ENCODE peak calls at places on chromosome 22, in six cellular contexts. O, W, U, E, Y and C are unnamed samples.

GRCh38 chr22:50691521-50691920 is 18.9 kb downstream of the SHANK3 start:
- DNase-seq in U (no peak), Y (peak; percentile 23), E (peak; percentile 65), W (peak; percentile 27), O (no peak), C (peak; percentile 49)

GRCh38 chr22:25362215-25362882 is 142.9 kb downstream of the CRYBB2 start:
- DNase-seq in U (peak; percentile 59), O (peak; percentile 71), W (peak; percentile 77), Y (peak; percentile 73), E (peak; percentile 97), C (peak; percentile 78)

GRCh38 chr22:41524283-41524682 is 20.0 kb downstream of the POLR3H start:
- DNase-seq in W (no peak), E (no peak), Y (peak; percentile 59), O (peak; percentile 92), U (no peak), C (no peak)

GRCh38 chr22:26846645-26847044 is 189.3 kb downstream of the MIAT start:
- DNase-seq in W (no peak), Y (no peak), O (no peak), E (no peak), U (no peak), C (no peak)

GRCh38 chr22:44229809-44230208 is 49.1 kb downstream of the PARVG start:
- DNase-seq in Y (no peak), U (no peak), W (no peak), O (no peak), E (no peak), C (no peak)

GRCh38 chr22:50581031-50581949 is 1.4 kb downstream of the CHKB start:
- DNase-seq in U (no peak), E (no peak), O (no peak), W (no peak), Y (no peak), C (no peak)

GRCh38 chr22:42773161-42773560 is 52.5 kb upstream of the A4GALT start:
- DNase-seq in O (no peak), U (no peak), Y (no peak), E (no peak), W (no peak), C (no peak)

GRCh38 chr22:24289781-24290181 is 19.1 kb downstream of the SPECC1L start:
- DNase-seq in E (no peak), O (no peak), U (no peak), Y (no peak), W (no peak), C (no peak)

GRCh38 chr22:20109411-20110358 is 6.2 kb upstream of the RANBP1 start:
- DNase-seq in E (no peak), U (no peak), O (no peak), W (no peak), Y (no peak), C (no peak)

GRCh38 chr22:33650244-33650643 is 270.0 kb downstream of the LARGE1 start:
- DNase-seq in W (no peak), Y (no peak), U (no peak), O (no peak), E (no peak), C (no peak)

GRCh38 chr22:34055525-34056200 is 135.4 kb upstream of the LARGE1 start:
- DNase-seq in O (peak; percentile 28), Y (no peak), E (peak; percentile 86), W (no peak), U (no peak), C (peak; percentile 61)

GRCh38 chr22:44297662-44298061 is 15.1 kb downstream of the SHISAL1 start:
- DNase-seq in U (no peak), Y (no peak), O (no peak), W (no peak), E (no peak), C (no peak)

GRCh38 chr22:23383491-23384450 is 196.3 kb downstream of the IGLL1 start:
- DNase-seq in E (peak; percentile 54), U (no peak), O (peak; percentile 65), Y (no peak), W (no peak), C (no peak)

GRCh38 chr22:24067587-24068376 is 56.7 kb downstream of the CABIN1 start:
- DNase-seq in Y (peak; percentile 53), E (no peak), W (no peak), U (no peak), O (peak; percentile 50), C (no peak)

GRCh38 chr22:42116848-42117424 is 13.7 kb downstream of the CYP2D6 start:
- DNase-seq in Y (peak; percentile 40), W (no peak), O (no peak), U (no peak), E (peak; percentile 64), C (no peak)

GRCh38 chr22:25668437-25668836 is 73.6 kb upstream of the MYO18B start:
- DNase-seq in U (no peak), O (no peak), Y (no peak), E (no peak), W (no peak), C (no peak)

GRCh38 chr22:29799217-29799680 is 32.1 kb downstream of the UQCR10 start:
- DNase-seq in O (peak; percentile 95), E (no peak), Y (peak; percentile 70), U (no peak), W (no peak), C (peak; percentile 74)

GRCh38 chr22:29621761-29622526 is 18.5 kb downstream of the NF2 start:
- DNase-seq in O (no peak), Y (no peak), U (no peak), W (no peak), E (peak; percentile 40), C (no peak)

GRCh38 chr22:27726726-27727449 is 74.7 kb downstream of the MN1 start:
- DNase-seq in Y (peak; percentile 28), U (no peak), W (no peak), O (peak; percentile 56), E (peak; percentile 44), C (no peak)

GRCh38 chr22:26564181-26564580 is 25.8 kb downstream of the TPST2 start:
- DNase-seq in O (no peak), U (no peak), E (no peak), W (no peak), Y (no peak), C (no peak)

GRCh38 chr22:41530612-41531421 is 13.5 kb downstream of the POLR3H start:
- DNase-seq in E (no peak), W (no peak), U (no peak), O (no peak), Y (no peak), C (no peak)

GRCh38 chr22:45448431-45448830 is 34.9 kb downstream of the RIBC2 start:
- DNase-seq in Y (no peak), E (no peak), W (no peak), U (no peak), O (no peak), C (no peak)

GRCh38 chr22:20885557-20886323 is 26.9 kb downstream of the SNAP29 start:
- DNase-seq in U (peak; percentile 18), Y (peak; percentile 90), O (peak; percentile 83), E (peak; percentile 92), W (peak; percentile 29), C (peak; percentile 89)

GRCh38 chr22:29314074-29314473 is 1.4 kb downstream of the RASL10A start:
- DNase-seq in W (no peak), E (no peak), Y (peak; percentile 83), U (no peak), O (no peak), C (peak; percentile 34)

GRCh38 chr22:25896098-25896497 is 154.1 kb downstream of the MYO18B start:
- DNase-seq in Y (no peak), O (no peak), U (no peak), W (no peak), E (peak; percentile 61), C (no peak)

GRCh38 chr22:48318173-48318572 is 1509.5 kb downstream of the BRD1 start:
- DNase-seq in E (no peak), U (no peak), Y (no peak), W (no peak), O (no peak), C (no peak)

DNA sequence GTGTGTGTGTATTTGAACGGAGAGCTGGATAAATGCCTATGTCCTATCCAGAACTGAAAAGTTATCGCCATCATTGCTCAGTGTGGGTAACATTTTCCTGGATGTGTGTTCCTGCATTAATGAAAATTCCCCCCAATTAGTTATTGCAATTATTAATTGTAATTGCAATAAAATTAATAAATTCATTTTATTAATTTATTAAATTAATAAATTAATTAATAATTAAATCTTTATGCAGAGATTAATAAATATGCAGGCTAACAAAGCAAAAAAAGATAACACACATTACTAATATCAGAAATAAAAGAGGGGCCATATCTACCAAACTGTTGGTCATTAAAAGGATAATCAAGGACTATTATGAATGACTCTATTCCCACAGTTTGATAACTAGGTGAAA is 3.6 kb downstream of the RFPL3 start:
- DNase-seq in Y (no peak), U (no peak), O (no peak), E (no peak), W (no peak), C (no peak)
- H3K36me3 ChIP-seq in Y (no peaks in the 10 kb centered on the region), U (no peaks in the 10 kb centered on the region), O (no peaks in the 10 kb centered on the region), E (no peaks in the 10 kb centered on the region), W (no peaks in the 10 kb centered on the region), C (no peaks in the 10 kb centered on the region)

GRCh38 chr22:39177456-39177775 is 24.9 kb upstream of the CBX7 start:
- DNase-seq in Y (no peak), O (no peak), E (no peak), W (no peak), U (no peak), C (no peak)
- H3K4me1 ChIP-seq in Y (peaks cover 36% of the 10 kb centered on the region), O (peaks cover 42% of the 10 kb centered on the region), E (peaks cover 45% of the 10 kb centered on the region), W (peaks cover 11% of the 10 kb centered on the region), U (peaks cover 48% of the 10 kb centered on the region), C (peaks cover 49% of the 10 kb centered on the region)

GRCh38 chr22:46762238-46763050 is at the start of gene TBC1D22A:
- DNase-seq in E (peak; percentile 98), Y (peak; percentile 96), W (peak; percentile 95), O (peak; percentile 96), U (peak; percentile 95), C (peak; percentile 93)
- TF ChIP-seq CTCF in E (no peak), Y (no peak), W (peak; percentile 9), O (peak; percentile 28), U (no peak), C (no peak)

GRCh38 chr22:31248138-31248745 is 36.1 kb downstream of the LIMK2 start:
- DNase-seq in U (peak; percentile 68), E (peak; percentile 94), Y (peak; percentile 52), O (peak; percentile 57), W (peak; percentile 87), C (peak; percentile 82)

GRCh38 chr22:31247726-31248125 is 35.6 kb downstream of the LIMK2 start:
- DNase-seq in E (no peak), O (no peak), W (no peak), Y (no peak), U (no peak), C (no peak)

GRCh38 chr22:31248965-31249940 is 37.2 kb downstream of the LIMK2 start:
- DNase-seq in W (no peak), E (no peak), Y (no peak), U (no peak), O (no peak), C (no peak)

GRCh38 chr22:31253949-31254348 is 38.3 kb downstream of the PIK3IP1 start:
- DNase-seq in U (no peak), O (peak; percentile 89), Y (peak; percentile 73), W (no peak), E (peak; percentile 54), C (peak; percentile 82)

GRCh38 chr22:31250740-31251330 is 38.7 kb downstream of the LIMK2 start:
- DNase-seq in O (no peak), E (no peak), U (no peak), Y (no peak), W (no peak), C (peak; percentile 75)
- H3K36me3 ChIP-seq in O (peaks cover 33% of the 10 kb centered on the region), E (no peaks in the 10 kb centered on the region), U (no peaks in the 10 kb centered on the region), Y (no peaks in the 10 kb centered on the region), W (peaks cover 8% of the 10 kb centered on the region), C (no peaks in the 10 kb centered on the region)